ENCODE peak calls at places on chromosome 17, in five cellular contexts. One of them, this sample, is unnamed.

GRCh38 chr17:60356947-60357346 is 35.0 kb downstream of the USP32 start:
- DNase-seq in GM23248: peak; percentile 17
- DNase-seq in naive thymus-derived CD4-positive, alpha-beta T cell: no peak
- DNase-seq in aorta: no peak
- DNase-seq in small intestine: no peak
- DNase-seq in this sample: no peak

GRCh38 chr17:44400226-44400847 is 10.9 kb upstream of the ITGA2B start:
- DNase-seq in GM23248: peak; percentile 49
- DNase-seq in naive thymus-derived CD4-positive, alpha-beta T cell: no peak
- DNase-seq in aorta: peak; percentile 36
- DNase-seq in small intestine: peak; percentile 8
- DNase-seq in this sample: no peak

GRCh38 chr17:38315497-38315896 is 18.5 kb downstream of the MRPL45 start:
- DNase-seq in GM23248: no peak
- DNase-seq in naive thymus-derived CD4-positive, alpha-beta T cell: no peak
- DNase-seq in aorta: no peak
- DNase-seq in small intestine: no peak
- DNase-seq in this sample: no peak

GRCh38 chr17:48996696-48997102 is 486 bp upstream of the IGF2BP1 start:
- DNase-seq in GM23248: no peak
- DNase-seq in naive thymus-derived CD4-positive, alpha-beta T cell: no peak
- DNase-seq in aorta: no peak
- DNase-seq in small intestine: no peak
- DNase-seq in this sample: no peak

GRCh38 chr17:69523252-69523861 is 108.9 kb downstream of the MAP2K6 start:
- DNase-seq in GM23248: peak; percentile 74
- DNase-seq in naive thymus-derived CD4-positive, alpha-beta T cell: peak; percentile 3
- DNase-seq in aorta: no peak
- DNase-seq in small intestine: peak; percentile 76
- DNase-seq in this sample: no peak

GRCh38 chr17:34318474-34318873 is 761 bp upstream of the CCL8 start:
- DNase-seq in GM23248: no peak
- DNase-seq in naive thymus-derived CD4-positive, alpha-beta T cell: no peak
- DNase-seq in aorta: no peak
- DNase-seq in small intestine: no peak
- DNase-seq in this sample: no peak

GRCh38 chr17:17109896-17110295 is 67.6 kb downstream of the MPRIP start:
- DNase-seq in GM23248: no peak
- DNase-seq in naive thymus-derived CD4-positive, alpha-beta T cell: no peak
- DNase-seq in aorta: no peak
- DNase-seq in small intestine: peak; percentile 94
- DNase-seq in this sample: no peak

GRCh38 chr17:30380643-30381419 is 2.1 kb downstream of the CPD start:
- DNase-seq in GM23248: peak; percentile 23
- DNase-seq in naive thymus-derived CD4-positive, alpha-beta T cell: no peak
- DNase-seq in aorta: no peak
- DNase-seq in small intestine: no peak
- DNase-seq in this sample: no peak

GRCh38 chr17:37406635-37407455 is at the start of the genes ACACA and TADA2A:
- DNase-seq in GM23248: peak; percentile 93
- DNase-seq in naive thymus-derived CD4-positive, alpha-beta T cell: peak; percentile 67
- DNase-seq in aorta: peak; percentile 93
- DNase-seq in small intestine: peak; percentile 83
- DNase-seq in this sample: peak; percentile 76

GRCh38 chr17:1474402-1475189 is 17.9 kb downstream of the MYO1C start:
- DNase-seq in GM23248: no peak
- DNase-seq in naive thymus-derived CD4-positive, alpha-beta T cell: no peak
- DNase-seq in aorta: no peak
- DNase-seq in small intestine: no peak
- DNase-seq in this sample: no peak

GRCh38 chr17:39167492-39167891 is 1.5 kb upstream of the ARL5C start:
- DNase-seq in GM23248: no peak
- DNase-seq in naive thymus-derived CD4-positive, alpha-beta T cell: no peak
- DNase-seq in aorta: no peak
- DNase-seq in small intestine: no peak
- DNase-seq in this sample: no peak

GRCh38 chr17:2262146-2262587 is 41.4 kb downstream of the SMG6 start:
- DNase-seq in GM23248: peak; percentile 90
- DNase-seq in naive thymus-derived CD4-positive, alpha-beta T cell: no peak
- DNase-seq in aorta: no peak
- DNase-seq in small intestine: no peak
- DNase-seq in this sample: no peak

GRCh38 chr17:549197-550040 is 165.2 kb downstream of the VPS53 start:
- DNase-seq in GM23248: peak; percentile 80
- DNase-seq in naive thymus-derived CD4-positive, alpha-beta T cell: no peak
- DNase-seq in aorta: no peak
- DNase-seq in small intestine: no peak
- DNase-seq in this sample: no peak

GRCh38 chr17:39579318-39580081 is 28.2 kb downstream of the NEUROD2 start:
- DNase-seq in GM23248: no peak
- DNase-seq in naive thymus-derived CD4-positive, alpha-beta T cell: no peak
- DNase-seq in aorta: no peak
- DNase-seq in small intestine: no peak
- DNase-seq in this sample: no peak

GRCh38 chr17:37742114-37742761 is 2.6 kb downstream of the HNF1B start:
- DNase-seq in GM23248: peak; percentile 40
- DNase-seq in naive thymus-derived CD4-positive, alpha-beta T cell: no peak
- DNase-seq in aorta: no peak
- DNase-seq in small intestine: peak; percentile 36
- DNase-seq in this sample: no peak

GRCh38 chr17:74514632-74515035 is 16.6 kb downstream of the CD300LB start:
- DNase-seq in GM23248: peak; percentile 76
- DNase-seq in naive thymus-derived CD4-positive, alpha-beta T cell: no peak
- DNase-seq in aorta: no peak
- DNase-seq in small intestine: no peak
- DNase-seq in this sample: no peak

GRCh38 chr17:73292031-73292531 is 19.7 kb downstream of the CDC42EP4 start:
- DNase-seq in GM23248: peak; percentile 83
- DNase-seq in naive thymus-derived CD4-positive, alpha-beta T cell: no peak
- DNase-seq in aorta: peak; percentile 92
- DNase-seq in small intestine: no peak
- DNase-seq in this sample: peak; percentile 62

GRCh38 chr17:28882154-28882895 is 15.2 kb downstream of the FLOT2 start:
- DNase-seq in GM23248: no peak
- DNase-seq in naive thymus-derived CD4-positive, alpha-beta T cell: no peak
- DNase-seq in aorta: no peak
- DNase-seq in small intestine: no peak
- DNase-seq in this sample: no peak

GRCh38 chr17:28887871-28888471 is 9.6 kb downstream of the FLOT2 start:
- DNase-seq in GM23248: no peak
- DNase-seq in naive thymus-derived CD4-positive, alpha-beta T cell: no peak
- DNase-seq in aorta: no peak
- DNase-seq in small intestine: no peak
- DNase-seq in this sample: no peak

GRCh38 chr17:28885951-28886350 is 11.6 kb downstream of the FLOT2 start:
- DNase-seq in GM23248: no peak
- DNase-seq in naive thymus-derived CD4-positive, alpha-beta T cell: no peak
- DNase-seq in aorta: no peak
- DNase-seq in small intestine: no peak
- DNase-seq in this sample: no peak

GRCh38 chr17:28883967-28884702 is 13.4 kb downstream of the FLOT2 start:
- DNase-seq in GM23248: no peak
- DNase-seq in naive thymus-derived CD4-positive, alpha-beta T cell: no peak
- DNase-seq in aorta: no peak
- DNase-seq in small intestine: no peak
- DNase-seq in this sample: no peak

GRCh38 chr17:28885363-28885762 is 12.2 kb downstream of the FLOT2 start:
- DNase-seq in GM23248: no peak
- DNase-seq in naive thymus-derived CD4-positive, alpha-beta T cell: no peak
- DNase-seq in aorta: no peak
- DNase-seq in small intestine: no peak
- DNase-seq in this sample: no peak
- H3K4me1 ChIP-seq in GM23248: no peaks in the 10 kb centered on the region
- H3K4me1 ChIP-seq in naive thymus-derived CD4-positive, alpha-beta T cell: no peaks in the 10 kb centered on the region
- H3K4me1 ChIP-seq in aorta: no peaks in the 10 kb centered on the region
- H3K4me1 ChIP-seq in small intestine: no peaks in the 10 kb centered on the region
- H3K4me1 ChIP-seq in this sample: peaks cover 8% of the 10 kb centered on the region

DNA sequence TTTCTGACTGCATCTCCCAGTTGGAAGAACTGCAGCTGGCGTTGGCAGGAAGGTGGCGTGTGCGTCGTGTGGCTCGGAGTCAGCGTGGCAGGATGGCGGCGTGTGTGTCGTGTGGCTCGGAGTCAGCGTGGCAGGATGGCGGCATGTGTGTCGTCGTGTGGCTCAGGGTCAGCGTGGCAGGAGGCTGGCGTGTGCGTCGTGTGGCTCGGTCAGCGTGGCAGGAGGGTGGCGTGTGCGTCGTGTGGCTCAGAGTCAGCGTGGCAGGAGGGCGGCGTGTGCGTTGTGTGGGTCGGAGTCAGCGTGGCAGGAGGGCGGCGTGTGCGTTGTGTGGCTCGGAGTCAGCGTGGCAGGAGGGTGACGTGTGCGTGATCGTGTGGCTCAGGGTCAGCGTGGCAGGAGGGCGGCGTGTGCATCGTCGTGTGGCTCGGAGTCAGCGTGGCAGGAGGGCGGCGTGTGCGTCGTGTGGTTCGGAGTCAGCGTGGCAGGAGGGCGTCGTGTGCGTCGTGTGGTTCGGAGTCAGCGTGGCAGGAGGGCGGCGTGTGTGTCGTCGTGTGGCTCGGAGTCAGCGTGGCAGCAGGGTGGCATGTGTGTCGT is 38.3 kb downstream of the ZNF750 start:
- DNase-seq in GM23248: no peak
- DNase-seq in naive thymus-derived CD4-positive, alpha-beta T cell: no peak
- DNase-seq in aorta: no peak
- DNase-seq in small intestine: no peak
- DNase-seq in this sample: no peak
- H3K4me1 ChIP-seq in GM23248: no peaks in the 10 kb centered on the region
- H3K4me1 ChIP-seq in naive thymus-derived CD4-positive, alpha-beta T cell: no peaks in the 10 kb centered on the region
- H3K4me1 ChIP-seq in aorta: no peaks in the 10 kb centered on the region
- H3K4me1 ChIP-seq in small intestine: no peaks in the 10 kb centered on the region
- H3K4me1 ChIP-seq in this sample: no peaks in the 10 kb centered on the region

DNA sequence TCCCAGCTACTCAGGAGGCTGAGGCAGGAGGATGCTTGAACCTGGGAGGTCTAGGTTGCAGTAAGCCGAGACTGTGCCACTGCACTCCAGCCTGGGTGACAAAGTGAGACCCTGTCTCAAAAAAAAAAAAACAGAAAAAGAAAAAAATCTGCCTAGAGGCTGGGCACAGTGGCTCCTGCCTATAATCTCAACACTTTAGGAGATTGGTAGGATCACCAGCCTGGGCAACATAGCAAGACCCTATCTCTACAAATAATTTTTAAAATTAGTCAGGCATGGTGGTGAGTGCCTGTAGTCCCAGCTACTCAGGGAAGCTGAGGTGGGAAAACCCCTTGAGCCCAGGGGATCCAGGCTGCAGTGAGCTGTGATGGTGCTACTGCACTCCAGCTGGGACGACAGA is 17.7 kb downstream of the CUEDC1 start:
- DNase-seq in GM23248: no peak
- DNase-seq in naive thymus-derived CD4-positive, alpha-beta T cell: no peak
- DNase-seq in aorta: no peak
- DNase-seq in small intestine: no peak
- DNase-seq in this sample: no peak
- H3K4me1 ChIP-seq in GM23248: peaks cover 23% of the 10 kb centered on the region
- H3K4me1 ChIP-seq in naive thymus-derived CD4-positive, alpha-beta T cell: no peaks in the 10 kb centered on the region
- H3K4me1 ChIP-seq in aorta: peaks cover 8% of the 10 kb centered on the region
- H3K4me1 ChIP-seq in small intestine: no peaks in the 10 kb centered on the region
- H3K4me1 ChIP-seq in this sample: peaks cover 24% of the 10 kb centered on the region

GRCh38 chr17:21024024-21024423 is 18.8 kb downstream of the USP22 start:
- DNase-seq in GM23248: no peak
- DNase-seq in naive thymus-derived CD4-positive, alpha-beta T cell: no peak
- DNase-seq in aorta: no peak
- DNase-seq in small intestine: no peak
- DNase-seq in this sample: no peak
- H3K4me1 ChIP-seq in GM23248: peaks cover 9% of the 10 kb centered on the region
- H3K4me1 ChIP-seq in naive thymus-derived CD4-positive, alpha-beta T cell: peaks cover 14% of the 10 kb centered on the region
- H3K4me1 ChIP-seq in aorta: no peaks in the 10 kb centered on the region
- H3K4me1 ChIP-seq in small intestine: no peaks in the 10 kb centered on the region
- H3K4me1 ChIP-seq in this sample: peaks cover 2% of the 10 kb centered on the region

DNA sequence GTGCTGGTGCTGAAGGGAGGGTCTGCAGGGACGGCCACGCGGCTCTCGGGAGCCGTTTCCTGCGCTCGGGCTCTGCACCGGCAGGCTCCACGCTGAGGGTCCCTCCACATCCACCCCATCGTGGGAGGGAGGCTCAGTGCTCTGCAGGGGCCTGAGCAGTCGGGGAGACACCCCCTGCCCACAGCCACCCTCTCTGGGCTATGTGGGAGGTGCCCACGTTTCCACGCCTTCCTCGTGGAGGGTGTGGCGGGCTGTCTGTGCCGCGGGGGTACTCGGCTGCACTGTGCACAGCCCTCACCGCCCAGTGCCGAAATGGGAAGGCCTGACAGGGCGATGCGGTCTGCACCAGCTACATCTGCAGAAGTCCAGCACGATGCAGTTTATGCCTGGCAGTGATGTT is 25.5 kb upstream of the ZNF750 start:
- DNase-seq in GM23248: no peak
- DNase-seq in naive thymus-derived CD4-positive, alpha-beta T cell: no peak
- DNase-seq in aorta: peak; percentile 56
- DNase-seq in small intestine: no peak
- DNase-seq in this sample: no peak
- H3K4me1 ChIP-seq in GM23248: peaks cover 16% of the 10 kb centered on the region
- H3K4me1 ChIP-seq in naive thymus-derived CD4-positive, alpha-beta T cell: peaks cover 40% of the 10 kb centered on the region
- H3K4me1 ChIP-seq in aorta: no peaks in the 10 kb centered on the region
- H3K4me1 ChIP-seq in small intestine: no peaks in the 10 kb centered on the region
- H3K4me1 ChIP-seq in this sample: peaks cover 2% of the 10 kb centered on the region

DNA sequence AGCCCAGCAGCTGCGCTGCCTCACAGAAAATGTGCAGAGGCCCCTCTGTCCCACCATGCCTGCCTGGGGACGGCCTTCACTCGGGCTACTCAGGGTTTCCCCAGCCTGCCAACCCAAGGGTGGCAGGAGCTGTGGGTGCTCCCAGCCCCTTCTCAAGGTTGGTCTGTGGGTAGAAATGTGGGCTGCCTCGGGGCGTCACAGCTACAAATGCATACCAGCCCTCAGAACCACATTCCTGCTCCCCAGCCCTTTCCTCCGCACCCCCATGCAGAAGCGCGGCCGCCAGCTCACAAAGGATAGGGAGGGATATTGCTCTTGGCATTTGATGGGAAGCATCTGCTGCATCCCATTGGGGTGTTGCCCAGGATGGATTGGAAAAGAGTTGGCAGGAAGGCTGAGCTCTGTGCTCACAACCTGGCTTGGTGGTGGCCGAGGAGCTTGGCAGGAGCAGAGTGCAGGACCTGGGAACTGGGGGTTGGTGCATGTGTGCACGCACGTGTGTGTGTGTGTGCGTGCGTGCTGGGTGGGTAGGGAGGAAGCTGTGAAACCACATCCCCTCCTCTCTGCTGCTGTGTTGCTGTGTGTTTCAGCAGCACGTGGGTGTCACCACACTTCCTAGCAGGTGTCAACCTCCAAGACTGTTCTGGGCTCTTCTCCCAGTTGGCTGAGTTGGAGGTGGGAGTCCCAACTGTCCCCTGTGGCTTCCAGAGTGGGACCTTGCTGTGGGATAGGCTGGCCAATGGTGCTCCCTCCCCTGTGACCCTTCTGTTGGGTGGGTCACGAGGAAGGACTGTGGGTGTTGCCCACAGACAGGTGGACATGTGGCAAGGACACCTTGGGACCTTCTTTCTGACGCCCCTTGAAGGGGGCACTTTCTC is 304.5 kb downstream of the SEC14L1 start:
- DNase-seq in GM23248: peak; percentile 80
- DNase-seq in naive thymus-derived CD4-positive, alpha-beta T cell: peak; percentile 94
- DNase-seq in aorta: no peak
- DNase-seq in small intestine: peak; percentile 70
- DNase-seq in this sample: no peak
- H3K4me1 ChIP-seq in GM23248: peaks cover 41% of the 10 kb centered on the region
- H3K4me1 ChIP-seq in naive thymus-derived CD4-positive, alpha-beta T cell: peaks cover 90% of the 10 kb centered on the region
- H3K4me1 ChIP-seq in aorta: no peaks in the 10 kb centered on the region
- H3K4me1 ChIP-seq in small intestine: peaks cover 18% of the 10 kb centered on the region
- H3K4me1 ChIP-seq in this sample: peaks cover 14% of the 10 kb centered on the region

This sample was measured in RWPE2.